ENCODE peak calls at places on chromosomes 4 and X, in eight cellular contexts. P is cardiac muscle cell, X is upper lobe of left lung, S is mucosa of descending colon, J is transverse colon, D is fibroblast of lung, C is mammary epithelial cell, L is heart left ventricle. I is an unnamed sample. For H3K36me3, the result is how much of the 10 kb centered on the place peaks cover.

GRCh38 chr4:161704040-161704439 is 459.8 kb downstream of the FSTL5 start:
- DNase-seq in S (no peak), C (no peak), L (no peak), J (no peak), D (no peak), P (no peak), X (no peak), I (no peak)

GRCh38 chr4:40621592-40622512 is 7.8 kb downstream of the RBM47 start:
- DNase-seq in J (peak), C (peak), S (no peak), X (peak), P (no peak), L (peak), D (peak), I (peak)

GRCh38 chr4:186227221-186227620 is at the start of gene KLKB1:
- DNase-seq in X (no peak), C (no peak), J (no peak), S (no peak), P (no peak), D (no peak), L (no peak), I (no peak)

GRCh38 chr4:105619193-105619931 is 66.9 kb downstream of the ARHGEF38 start:
- DNase-seq in X (peak), P (peak), S (peak), L (peak), J (peak), D (peak), C (no peak), I (peak)

GRCh38 chr4:132530846-132531245 is 618.2 kb upstream of the PCDH10 start:
- DNase-seq in L (no peak), D (no peak), C (no peak), J (no peak), S (no peak), P (no peak), X (no peak), I (no peak)

GRCh38 chrX:122135070-122135469 is 1049.0 kb upstream of the GRIA3 start:
- DNase-seq in P (no peak), S (no peak), L (no peak), D (no peak), C (no peak), J (no peak), X (no peak), I (no peak)

GRCh38 chr4:78781086-78781630 is 5.0 kb downstream of the BMP2K start:
- DNase-seq in D (peak), L (no peak), S (no peak), X (no peak), C (no peak), P (no peak), J (no peak), I (no peak)

GRCh38 chrX:154513662-154514204 is 2.3 kb downstream of the FAM3A start:
- DNase-seq in L (no peak), P (no peak), C (no peak), X (no peak), J (no peak), S (no peak), D (no peak), I (no peak)

GRCh38 chr4:113468165-113469022 is 293.1 kb downstream of the CAMK2D start:
- DNase-seq in L (peak), X (peak), J (peak), P (peak), C (peak), D (peak), S (peak), I (peak)

GRCh38 chr4:48493485-48494100 is 3.5 kb downstream of the ZAR1 start:
- DNase-seq in X (no peak), C (no peak), S (no peak), L (no peak), J (no peak), P (peak), D (no peak), I (no peak)

GRCh38 chr4:13559414-13559813 is 15.1 kb upstream of the NKX3-2 start:
- DNase-seq in C (peak), D (peak), X (no peak), J (no peak), P (no peak), L (no peak), S (no peak), I (no peak)

GRCh38 chrX:73765776-73766465 is 202.9 kb downstream of the CHIC1 start:
- DNase-seq in L (no peak), S (no peak), P (no peak), J (no peak), C (no peak), X (no peak), D (no peak), I (no peak)

GRCh38 chr4:71126719-71127118 is 133.3 kb downstream of the DCK start:
- DNase-seq in D (peak), P (no peak), C (peak), J (peak), S (no peak), L (no peak), X (no peak), I (no peak)

GRCh38 chrX:109155161-109155560 is 326.7 kb downstream of the GUCY2F start:
- DNase-seq in C (peak), S (no peak), J (no peak), L (no peak), X (no peak), D (no peak), P (no peak), I (no peak)

GRCh38 chr4:24229976-24230375 is 340.1 kb upstream of the PPARGC1A start:
- DNase-seq in X (no peak), J (no peak), D (peak), C (no peak), L (no peak), P (no peak), S (no peak), I (no peak)

GRCh38 chrX:20479048-20479447 is 212.3 kb upstream of the RPS6KA3 start:
- DNase-seq in S (no peak), C (no peak), L (no peak), X (no peak), J (no peak), D (no peak), P (no peak), I (no peak)

GRCh38 chr4:166312166-166312565 is 439.1 kb downstream of the TLL1 start:
- DNase-seq in P (no peak), C (no peak), D (peak), X (no peak), S (no peak), L (no peak), J (no peak), I (no peak)

GRCh38 chrX:20364238-20364637 is 97.5 kb upstream of the RPS6KA3 start:
- DNase-seq in L (no peak), S (no peak), J (no peak), P (no peak), C (no peak), D (no peak), X (no peak), I (no peak)

GRCh38 chrX:22310779-22311178 is 38.1 kb downstream of the CBLL2 start:
- DNase-seq in X (no peak), P (no peak), J (no peak), C (peak), D (peak), L (no peak), S (no peak), I (no peak)

GRCh38 chr4:42330291-42330690 is 67.0 kb upstream of the SHISA3 start:
- DNase-seq in C (no peak), P (no peak), L (no peak), X (no peak), D (no peak), J (no peak), S (no peak), I (no peak)

GRCh38 chr4:152090543-152090942 is 329.7 kb upstream of the GATB start:
- DNase-seq in C (no peak), J (no peak), L (peak), X (no peak), D (peak), S (no peak), P (peak), I (no peak)

GRCh38 chr4:120977435-120977997 is 55.0 kb upstream of the PRDM5 start:
- DNase-seq in D (peak), C (peak), S (no peak), J (peak), P (no peak), X (no peak), L (no peak), I (no peak)

GRCh38 chr4:10186228-10187214 is 69.9 kb upstream of the WDR1 start:
- DNase-seq in C (no peak), X (no peak), P (peak), L (no peak), S (no peak), J (no peak), D (no peak), I (no peak)

GRCh38 chr4:14883166-14883565 is 119.1 kb upstream of the CPEB2 start:
- DNase-seq in J (no peak), S (no peak), L (no peak), C (no peak), P (no peak), D (no peak), X (no peak), I (no peak)

GRCh38 chrX:47483310-47484268 is 567 bp upstream of the ZNF41 start:
- DNase-seq in J (peak), C (peak), D (peak), S (peak), X (peak), L (peak), P (peak), I (peak)

GRCh38 chr4:168421671-168422070 is 58.6 kb downstream of the DDX60L start:
- DNase-seq in L (no peak), X (no peak), C (peak), J (no peak), P (no peak), D (peak), S (no peak), I (no peak)

GRCh38 chr4:47471064-47471463 is 7.6 kb upstream of the COMMD8 start:
- DNase-seq in J (no peak), L (no peak), S (no peak), P (no peak), C (no peak), D (peak), X (no peak), I (no peak)

GRCh38 chr4:86939737-86940141 is 4.9 kb downstream of the AFF1 start:
- DNase-seq in P (no peak), J (peak), D (peak), X (no peak), S (no peak), L (no peak), C (no peak), I (no peak)

GRCh38 chr4:3029464-3029863 is 44.9 kb downstream of the HTT-AS start:
- DNase-seq in L (no peak), X (no peak), P (no peak), J (no peak), D (no peak), S (no peak), C (no peak), I (no peak)

GRCh38 chr4:26289421-26289820 is 31.4 kb upstream of the RBPJ start:
- DNase-seq in D (no peak), S (no peak), L (no peak), J (no peak), X (no peak), P (no peak), C (peak), I (no peak)
- H3K36me3 ChIP-seq in D (under half), S (under half), L (under half), J (under half), X (under half), P (under half), C (under half), I (under half)

DNA sequence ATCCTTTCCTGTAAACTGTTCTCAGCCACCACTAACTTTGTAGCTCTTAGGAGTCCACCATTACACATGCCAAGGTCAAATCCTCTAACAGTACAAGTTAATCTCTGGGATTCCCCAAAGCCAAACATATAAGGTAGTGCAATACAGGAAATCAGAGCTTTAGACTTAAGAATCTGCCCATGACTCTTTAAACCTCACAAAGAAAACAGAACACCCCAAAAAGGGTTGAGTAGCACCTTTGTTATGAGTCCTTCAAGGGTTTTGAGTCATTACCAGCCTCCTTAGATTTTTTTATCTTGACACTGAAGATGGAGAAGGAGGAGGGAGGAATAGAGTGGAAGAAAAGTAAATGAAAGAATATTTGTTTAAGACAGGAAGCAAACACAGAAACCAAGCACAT is 243.9 kb upstream of the SPANXN1 start:
- DNase-seq in L (no peak), P (no peak), C (peak), D (no peak), S (no peak), X (no peak), J (no peak), I (no peak)
- H3K4me3 ChIP-seq in L (no peak), P (no peak), C (no peak), D (no peak), S (no peak), X (no peak), J (no peak), I (no peak)

GRCh38 chr4:169619958-169620845 is at the start of gene CLCN3:
- DNase-seq in S (peak), C (peak), L (peak), D (peak), X (peak), P (peak), J (peak), I (peak)
- TF ChIP-seq CTCF in S (peak), C (no peak), L (no peak), D (no peak), X (peak), P (no peak), J (peak), I (no peak)

GRCh38 chr4:38902221-38902620 is 34.6 kb downstream of the FAM114A1 start:
- DNase-seq in P (no peak), J (no peak), C (no peak), S (no peak), X (no peak), D (no peak), L (no peak), I (no peak)

GRCh38 chr4:38902695-38903094 is 35.1 kb downstream of the FAM114A1 start:
- DNase-seq in D (no peak), X (no peak), S (no peak), L (no peak), P (peak), J (no peak), C (peak), I (no peak)

GRCh38 chr4:38909015-38909414 is 41.4 kb downstream of the FAM114A1 start:
- DNase-seq in C (no peak), J (no peak), L (no peak), X (no peak), P (no peak), D (no peak), S (no peak), I (no peak)

GRCh38 chr4:38904090-38904666 is 36.6 kb downstream of the FAM114A1 start:
- DNase-seq in J (peak), S (no peak), D (no peak), L (no peak), C (no peak), X (no peak), P (peak), I (no peak)

DNA sequence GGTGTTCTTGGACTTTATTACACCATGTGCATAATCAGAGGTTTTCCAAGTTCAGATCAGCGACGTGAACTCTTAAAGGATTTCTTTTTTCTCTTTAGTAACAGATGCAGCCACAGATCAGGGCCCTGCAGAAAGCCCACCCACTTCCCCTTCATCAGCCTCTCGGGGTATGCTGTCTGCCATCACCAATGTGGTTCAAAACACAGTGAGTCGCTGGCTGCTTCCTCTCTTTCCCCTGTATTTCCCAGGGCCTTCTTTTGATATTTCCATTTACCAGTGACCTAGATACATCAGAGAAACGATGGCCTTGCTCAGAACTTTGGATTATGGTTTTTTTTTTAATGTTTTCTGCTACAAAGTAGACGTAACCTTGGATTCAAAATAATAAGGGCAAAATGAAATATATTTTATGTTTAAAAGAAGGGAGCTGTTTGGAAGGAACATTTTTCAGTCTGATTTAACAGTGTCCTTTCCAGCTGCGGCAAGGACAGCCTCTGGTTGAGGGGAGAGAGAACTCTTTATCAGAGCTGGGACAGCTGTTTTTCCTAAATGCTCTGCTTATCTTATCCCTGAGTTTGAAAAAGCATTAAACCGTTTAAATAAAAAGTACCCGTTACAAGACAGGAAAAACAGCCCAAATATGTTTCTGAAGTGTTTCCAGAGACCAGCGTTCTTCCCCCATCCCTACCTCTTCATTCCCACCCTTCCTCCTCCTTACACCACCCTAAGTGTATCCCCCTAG is 38.2 kb downstream of the FAM114A1 start:
- DNase-seq in J (no peak), P (no peak), S (no peak), C (no peak), X (no peak), D (no peak), L (no peak), I (no peak)
- H3K36me3 ChIP-seq in J (under half), P (under half), S (under half), C (under half), X (under half), D (under half), L (under half), I (half or more)

GRCh38 chrX:116436358-116436816 is at the start of gene SLC6A14:
- DNase-seq in P (no peak), S (peak), X (peak), L (no peak), D (no peak), C (no peak), J (peak), I (no peak)
- H3K4me3 ChIP-seq in P (no peak), S (no peak), X (peak), L (no peak), D (no peak), C (no peak), J (no peak), I (no peak)

GRCh38 chrX:2654436-2655340 is 36.4 kb upstream of the CD99 start:
- DNase-seq in S (peak), X (no peak), D (no peak), P (no peak), C (no peak), L (no peak), J (peak), I (no peak)
- TF ChIP-seq CTCF in S (no peak), X (no peak), D (no peak), P (no peak), C (no peak), L (no peak), J (no peak), I (no peak)

GRCh38 chr4:55499495-55499894 is 47.2 kb downstream of the CLOCK start:
- DNase-seq in C (no peak), D (no peak), P (no peak), X (no peak), S (no peak), J (no peak), L (no peak), I (no peak)
- H3K36me3 ChIP-seq in C (under half), D (under half), P (under half), X (under half), S (under half), J (under half), L (under half), I (under half)

GRCh38 chr4:127307996-127308395 is 324.8 kb upstream of the INTU start:
- DNase-seq in D (peak), X (no peak), L (no peak), C (peak), P (no peak), J (no peak), S (no peak), I (no peak)

GRCh38 chr4:127311924-127312323 is 320.8 kb upstream of the INTU start:
- DNase-seq in J (no peak), D (no peak), L (no peak), P (no peak), X (no peak), S (no peak), C (no peak), I (no peak)

GRCh38 chr4:127311371-127311770 is 321.4 kb upstream of the INTU start:
- DNase-seq in D (no peak), S (no peak), L (no peak), J (no peak), C (no peak), X (no peak), P (no peak), I (no peak)

GRCh38 chr4:127313767-127314166 is 319.0 kb upstream of the INTU start:
- DNase-seq in C (no peak), D (no peak), J (no peak), L (no peak), X (no peak), P (no peak), S (no peak), I (no peak)

DNA sequence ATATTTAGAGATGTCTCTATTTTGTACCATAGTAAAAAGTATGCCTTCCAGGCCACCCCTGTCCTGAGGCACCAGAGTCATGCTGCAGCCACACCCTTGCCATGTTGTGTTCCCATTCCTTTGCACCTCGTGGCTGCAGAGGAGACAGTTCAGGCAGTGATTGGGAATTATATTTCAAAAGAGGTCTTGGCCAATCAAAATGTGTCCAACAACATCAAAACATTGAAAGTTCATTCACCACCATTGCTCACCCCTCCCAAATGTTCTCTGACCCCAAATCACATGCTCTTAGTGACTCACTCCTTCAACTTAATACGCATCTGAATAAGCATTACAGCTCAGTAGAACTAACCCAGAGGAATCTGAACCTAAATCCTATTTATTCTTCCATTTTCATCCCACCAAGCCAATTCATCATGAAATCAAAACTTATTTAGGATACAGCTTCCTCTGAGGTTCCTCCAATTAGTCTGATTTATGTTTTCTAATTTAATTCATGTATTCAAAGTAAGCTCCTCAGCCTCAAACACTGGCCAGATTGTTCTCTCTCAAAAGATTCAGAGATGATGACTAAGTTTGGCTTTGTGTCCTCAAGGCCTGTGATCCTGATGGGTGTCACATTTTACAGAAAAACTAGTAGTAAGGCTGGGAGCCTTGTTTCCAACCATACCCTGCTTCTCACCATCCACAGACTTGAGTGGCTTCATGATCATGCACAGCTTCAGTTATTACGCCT is 323.2 kb upstream of the INTU start:
- DNase-seq in S (no peak), X (no peak), C (peak), J (no peak), L (no peak), P (no peak), D (peak), I (no peak)
- H3K4me3 ChIP-seq in S (no peak), X (no peak), C (no peak), J (no peak), L (no peak), P (no peak), D (no peak), I (no peak)

GRCh38 chrX:70973221-70973620 is 42.3 kb upstream of the SLC7A3 start:
- DNase-seq in J (no peak), L (no peak), D (no peak), S (no peak), X (no peak), C (no peak), P (no peak), I (no peak)

GRCh38 chrX:70969635-70970481 is 39.0 kb upstream of the SLC7A3 start:
- DNase-seq in S (no peak), X (no peak), P (no peak), C (no peak), D (no peak), L (no peak), J (no peak), I (no peak)

GRCh38 chrX:70970482-70970999 is 39.6 kb upstream of the SLC7A3 start:
- DNase-seq in L (no peak), P (peak), S (no peak), J (no peak), D (peak), C (peak), X (no peak), I (no peak)
- TF ChIP-seq CTCF in L (no peak), P (peak), S (no peak), J (peak), D (peak), C (peak), X (peak), I (no peak)

I was measured in psoas muscle.